ENCODE peak calls at places on chromosomes 13 and 19, in five cellular contexts. One of them, this sample, is unnamed.
A peak's percentile ranks its signal among the peaks of the same experiment; 100 is the strongest.

GRCh38 chr19:55305983-55306562 is 19.1 kb downstream of the TMEM150B start:
- DNase-seq in stimulated activated CD8-positive, alpha-beta memory T cell treated with anti-CD3 and anti-CD28 coated beads, Interleukin-12 subunit alpha, Interleukin-12 subunit beta, amount 100 ng/mL, for 1 hour: no peak
- DNase-seq in iPS-NIHi11: no peak
- DNase-seq in T-cell: no peak
- DNase-seq in HS-5: no peak
- DNase-seq in this sample: no peak

GRCh38 chr13:89694471-89694870 is 1653.0 kb upstream of the MIR17HG start:
- DNase-seq in stimulated activated CD8-positive, alpha-beta memory T cell treated with anti-CD3 and anti-CD28 coated beads, Interleukin-12 subunit alpha, Interleukin-12 subunit beta, amount 100 ng/mL, for 1 hour: no peak
- DNase-seq in iPS-NIHi11: no peak
- DNase-seq in T-cell: no peak
- DNase-seq in HS-5: no peak
- DNase-seq in this sample: no peak

GRCh38 chr13:76538004-76538403 is 348.2 kb downstream of the KCTD12 start:
- DNase-seq in stimulated activated CD8-positive, alpha-beta memory T cell treated with anti-CD3 and anti-CD28 coated beads, Interleukin-12 subunit alpha, Interleukin-12 subunit beta, amount 100 ng/mL, for 1 hour: no peak
- DNase-seq in iPS-NIHi11: peak; percentile 12
- DNase-seq in T-cell: no peak
- DNase-seq in HS-5: no peak
- DNase-seq in this sample: no peak

GRCh38 chr13:102555914-102556553 is 40.8 kb upstream of the TPP2 start:
- DNase-seq in stimulated activated CD8-positive, alpha-beta memory T cell treated with anti-CD3 and anti-CD28 coated beads, Interleukin-12 subunit alpha, Interleukin-12 subunit beta, amount 100 ng/mL, for 1 hour: no peak
- DNase-seq in iPS-NIHi11: peak; percentile 40
- DNase-seq in T-cell: no peak
- DNase-seq in HS-5: no peak
- DNase-seq in this sample: peak; percentile 36

GRCh38 chr13:23695711-23696512 is 125.7 kb downstream of the TNFRSF19 start:
- DNase-seq in stimulated activated CD8-positive, alpha-beta memory T cell treated with anti-CD3 and anti-CD28 coated beads, Interleukin-12 subunit alpha, Interleukin-12 subunit beta, amount 100 ng/mL, for 1 hour: peak; percentile 35
- DNase-seq in iPS-NIHi11: no peak
- DNase-seq in T-cell: peak; percentile 32
- DNase-seq in HS-5: no peak
- DNase-seq in this sample: no peak

GRCh38 chr13:48600374-48601364 is 53.1 kb upstream of the CYSLTR2 start:
- DNase-seq in stimulated activated CD8-positive, alpha-beta memory T cell treated with anti-CD3 and anti-CD28 coated beads, Interleukin-12 subunit alpha, Interleukin-12 subunit beta, amount 100 ng/mL, for 1 hour: no peak
- DNase-seq in iPS-NIHi11: no peak
- DNase-seq in T-cell: no peak
- DNase-seq in HS-5: peak; percentile 9
- DNase-seq in this sample: no peak

GRCh38 chr13:29513002-29513980 is 82.2 kb downstream of the SLC7A1 start:
- DNase-seq in stimulated activated CD8-positive, alpha-beta memory T cell treated with anti-CD3 and anti-CD28 coated beads, Interleukin-12 subunit alpha, Interleukin-12 subunit beta, amount 100 ng/mL, for 1 hour: no peak
- DNase-seq in iPS-NIHi11: no peak
- DNase-seq in T-cell: no peak
- DNase-seq in HS-5: no peak
- DNase-seq in this sample: no peak

GRCh38 chr19:37969695-37970094 is 62.7 kb downstream of the SIPA1L3 start:
- DNase-seq in stimulated activated CD8-positive, alpha-beta memory T cell treated with anti-CD3 and anti-CD28 coated beads, Interleukin-12 subunit alpha, Interleukin-12 subunit beta, amount 100 ng/mL, for 1 hour: no peak
- DNase-seq in iPS-NIHi11: no peak
- DNase-seq in T-cell: no peak
- DNase-seq in HS-5: no peak
- DNase-seq in this sample: no peak

GRCh38 chr19:49573451-49573850 is 6.9 kb downstream of the NOSIP start:
- DNase-seq in stimulated activated CD8-positive, alpha-beta memory T cell treated with anti-CD3 and anti-CD28 coated beads, Interleukin-12 subunit alpha, Interleukin-12 subunit beta, amount 100 ng/mL, for 1 hour: no peak
- DNase-seq in iPS-NIHi11: no peak
- DNase-seq in T-cell: no peak
- DNase-seq in HS-5: no peak
- DNase-seq in this sample: no peak

GRCh38 chr13:109666656-109667448 is 119.5 kb downstream of the IRS2 start:
- DNase-seq in stimulated activated CD8-positive, alpha-beta memory T cell treated with anti-CD3 and anti-CD28 coated beads, Interleukin-12 subunit alpha, Interleukin-12 subunit beta, amount 100 ng/mL, for 1 hour: no peak
- DNase-seq in iPS-NIHi11: no peak
- DNase-seq in T-cell: no peak
- DNase-seq in HS-5: no peak
- DNase-seq in this sample: peak; percentile 73

This sample was measured in foreskin keratinocyte.